ENCODE peak calls at places on chromosomes 11 and 22, in nine cellular contexts. One of them, this sample, is unnamed.

GRCh38 chr11:44893250-44894216 is 57.1 kb downstream of the TP53I11 start:
- DNase-seq in stomach: no peak
- DNase-seq in neuronal stem cell: no peak
- DNase-seq in substantia nigra: peak
- DNase-seq in caudate nucleus: no peak
- DNase-seq in AG04450: no peak
- DNase-seq in Karpas-422: no peak
- DNase-seq in CD8-positive, alpha-beta memory T cell: no peak
- DNase-seq in adrenal gland: peak
- DNase-seq in this sample: no peak

GRCh38 chr11:10719616-10720015 is 26.1 kb upstream of the IRAG1 start:
- DNase-seq in adrenal gland: no peak
- DNase-seq in stomach: no peak
- DNase-seq in substantia nigra: no peak
- DNase-seq in Karpas-422: no peak
- DNase-seq in CD8-positive, alpha-beta memory T cell: no peak
- DNase-seq in AG04450: no peak
- DNase-seq in neuronal stem cell: no peak
- DNase-seq in caudate nucleus: no peak
- DNase-seq in this sample: no peak

GRCh38 chr11:64146036-64146943 is 19.6 kb downstream of the MACROD1 start:
- DNase-seq in substantia nigra: peak
- DNase-seq in stomach: peak
- DNase-seq in AG04450: no peak
- DNase-seq in adrenal gland: peak
- DNase-seq in Karpas-422: peak
- DNase-seq in CD8-positive, alpha-beta memory T cell: peak
- DNase-seq in caudate nucleus: no peak
- DNase-seq in neuronal stem cell: no peak
- DNase-seq in this sample: no peak

GRCh38 chr11:26929806-26930517 is 64.0 kb upstream of the FIBIN start:
- DNase-seq in Karpas-422: no peak
- DNase-seq in CD8-positive, alpha-beta memory T cell: no peak
- DNase-seq in substantia nigra: no peak
- DNase-seq in stomach: no peak
- DNase-seq in neuronal stem cell: no peak
- DNase-seq in adrenal gland: no peak
- DNase-seq in caudate nucleus: no peak
- DNase-seq in AG04450: no peak
- DNase-seq in this sample: no peak

GRCh38 chr11:84212467-84213390 is 926.6 kb upstream of the CCDC90B start:
- DNase-seq in substantia nigra: no peak
- DNase-seq in neuronal stem cell: no peak
- DNase-seq in AG04450: no peak
- DNase-seq in caudate nucleus: no peak
- DNase-seq in CD8-positive, alpha-beta memory T cell: no peak
- DNase-seq in stomach: no peak
- DNase-seq in adrenal gland: no peak
- DNase-seq in Karpas-422: no peak
- DNase-seq in this sample: no peak

GRCh38 chr11:955154-956049 is 29.7 kb downstream of the AP2A2 start:
- DNase-seq in caudate nucleus: no peak
- DNase-seq in neuronal stem cell: no peak
- DNase-seq in AG04450: no peak
- DNase-seq in Karpas-422: no peak
- DNase-seq in CD8-positive, alpha-beta memory T cell: no peak
- DNase-seq in stomach: no peak
- DNase-seq in substantia nigra: no peak
- DNase-seq in adrenal gland: no peak
- DNase-seq in this sample: no peak

GRCh38 chr22:39558254-39558727 is 12.3 kb upstream of the CACNA1I start:
- DNase-seq in CD8-positive, alpha-beta memory T cell: no peak
- DNase-seq in caudate nucleus: no peak
- DNase-seq in adrenal gland: no peak
- DNase-seq in Karpas-422: no peak
- DNase-seq in neuronal stem cell: no peak
- DNase-seq in substantia nigra: no peak
- DNase-seq in AG04450: no peak
- DNase-seq in stomach: no peak
- DNase-seq in this sample: no peak

GRCh38 chr11:102794382-102794781 is 3.6 kb downstream of the MMP1 start:
- DNase-seq in substantia nigra: no peak
- DNase-seq in Karpas-422: peak
- DNase-seq in CD8-positive, alpha-beta memory T cell: no peak
- DNase-seq in neuronal stem cell: no peak
- DNase-seq in stomach: no peak
- DNase-seq in AG04450: no peak
- DNase-seq in caudate nucleus: no peak
- DNase-seq in adrenal gland: no peak
- DNase-seq in this sample: no peak

GRCh38 chr11:9251306-9251705 is 13.8 kb downstream of the DENND5A start:
- DNase-seq in substantia nigra: no peak
- DNase-seq in adrenal gland: no peak
- DNase-seq in Karpas-422: no peak
- DNase-seq in AG04450: no peak
- DNase-seq in stomach: no peak
- DNase-seq in neuronal stem cell: no peak
- DNase-seq in caudate nucleus: no peak
- DNase-seq in CD8-positive, alpha-beta memory T cell: no peak
- DNase-seq in this sample: no peak

GRCh38 chr11:23288001-23288783 is 427.9 kb upstream of the CCDC179 start:
- DNase-seq in substantia nigra: no peak
- DNase-seq in adrenal gland: no peak
- DNase-seq in caudate nucleus: no peak
- DNase-seq in Karpas-422: no peak
- DNase-seq in CD8-positive, alpha-beta memory T cell: no peak
- DNase-seq in AG04450: peak
- DNase-seq in stomach: no peak
- DNase-seq in neuronal stem cell: no peak
- DNase-seq in this sample: peak

GRCh38 chr11:79428406-79428805 is 12.4 kb downstream of the TENM4 start:
- DNase-seq in AG04450: no peak
- DNase-seq in CD8-positive, alpha-beta memory T cell: no peak
- DNase-seq in stomach: no peak
- DNase-seq in Karpas-422: no peak
- DNase-seq in substantia nigra: no peak
- DNase-seq in caudate nucleus: no peak
- DNase-seq in adrenal gland: peak
- DNase-seq in neuronal stem cell: no peak
- DNase-seq in this sample: no peak

GRCh38 chr11:129785383-129786111 is 30.1 kb upstream of the TMEM45B start:
- DNase-seq in stomach: no peak
- DNase-seq in caudate nucleus: no peak
- DNase-seq in adrenal gland: no peak
- DNase-seq in neuronal stem cell: no peak
- DNase-seq in AG04450: no peak
- DNase-seq in substantia nigra: no peak
- DNase-seq in CD8-positive, alpha-beta memory T cell: no peak
- DNase-seq in Karpas-422: no peak
- DNase-seq in this sample: no peak

GRCh38 chr11:73404048-73404447 is 27.8 kb downstream of the RELT start:
- DNase-seq in caudate nucleus: no peak
- DNase-seq in AG04450: no peak
- DNase-seq in neuronal stem cell: no peak
- DNase-seq in adrenal gland: peak
- DNase-seq in Karpas-422: no peak
- DNase-seq in CD8-positive, alpha-beta memory T cell: no peak
- DNase-seq in substantia nigra: peak
- DNase-seq in stomach: peak
- DNase-seq in this sample: no peak

GRCh38 chr11:126655807-126656128 is 300.3 kb downstream of the ST3GAL4 start:
- DNase-seq in Karpas-422: no peak
- DNase-seq in CD8-positive, alpha-beta memory T cell: no peak
- DNase-seq in adrenal gland: no peak
- DNase-seq in neuronal stem cell: no peak
- DNase-seq in substantia nigra: no peak
- DNase-seq in AG04450: no peak
- DNase-seq in stomach: no peak
- DNase-seq in caudate nucleus: no peak
- DNase-seq in this sample: no peak

GRCh38 chr11:109435121-109435742 is 13.2 kb downstream of the C11orf87 start:
- DNase-seq in AG04450: no peak
- DNase-seq in substantia nigra: no peak
- DNase-seq in stomach: no peak
- DNase-seq in Karpas-422: no peak
- DNase-seq in adrenal gland: no peak
- DNase-seq in neuronal stem cell: no peak
- DNase-seq in CD8-positive, alpha-beta memory T cell: no peak
- DNase-seq in caudate nucleus: no peak
- DNase-seq in this sample: peak

GRCh38 chr11:35343033-35343598 is 76.2 kb downstream of the SLC1A2 start:
- DNase-seq in caudate nucleus: no peak
- DNase-seq in CD8-positive, alpha-beta memory T cell: no peak
- DNase-seq in neuronal stem cell: no peak
- DNase-seq in Karpas-422: no peak
- DNase-seq in adrenal gland: no peak
- DNase-seq in substantia nigra: no peak
- DNase-seq in stomach: no peak
- DNase-seq in AG04450: no peak
- DNase-seq in this sample: no peak

GRCh38 chr11:72239296-72239848 is 4.6 kb downstream of the PHOX2A start:
- DNase-seq in Karpas-422: peak
- DNase-seq in neuronal stem cell: no peak
- DNase-seq in substantia nigra: peak
- DNase-seq in AG04450: no peak
- DNase-seq in caudate nucleus: no peak
- DNase-seq in adrenal gland: peak
- DNase-seq in CD8-positive, alpha-beta memory T cell: peak
- DNase-seq in stomach: no peak
- DNase-seq in this sample: no peak

GRCh38 chr11:65766535-65766934 is 14.2 kb downstream of the AP5B1 start:
- DNase-seq in CD8-positive, alpha-beta memory T cell: no peak
- DNase-seq in adrenal gland: no peak
- DNase-seq in neuronal stem cell: no peak
- DNase-seq in substantia nigra: no peak
- DNase-seq in AG04450: no peak
- DNase-seq in Karpas-422: no peak
- DNase-seq in caudate nucleus: no peak
- DNase-seq in stomach: no peak
- DNase-seq in this sample: no peak

DNA sequence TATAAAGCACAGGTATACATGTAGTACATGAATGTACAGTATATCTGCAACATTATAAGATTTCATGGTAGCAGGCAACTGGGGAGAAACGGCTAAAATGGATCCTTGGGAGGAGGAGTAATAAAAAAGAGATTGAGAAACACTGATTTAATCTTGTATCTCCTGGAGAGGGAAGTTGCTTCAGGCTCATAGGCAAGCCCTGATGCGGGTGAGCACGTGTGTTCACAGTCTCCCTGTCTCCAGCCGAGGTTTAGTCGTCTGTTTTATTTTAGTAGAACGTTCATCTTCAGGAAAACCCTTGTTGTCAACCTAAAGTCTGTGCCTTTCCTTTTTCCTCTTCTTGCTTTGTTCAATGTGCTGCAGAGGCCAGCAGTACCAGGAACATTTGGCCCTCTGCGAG is 21.8 kb upstream of the SLC25A18 start:
- DNase-seq in CD8-positive, alpha-beta memory T cell: no peak
- DNase-seq in substantia nigra: no peak
- DNase-seq in Karpas-422: no peak
- DNase-seq in neuronal stem cell: no peak
- DNase-seq in stomach: no peak
- DNase-seq in adrenal gland: no peak
- DNase-seq in caudate nucleus: no peak
- DNase-seq in AG04450: no peak
- DNase-seq in this sample: no peak
- H3K27ac ChIP-seq in CD8-positive, alpha-beta memory T cell: no peak
- H3K27ac ChIP-seq in substantia nigra: no peak
- H3K27ac ChIP-seq in Karpas-422: no peak
- H3K27ac ChIP-seq in neuronal stem cell: no peak
- H3K27ac ChIP-seq in stomach: no peak
- H3K27ac ChIP-seq in adrenal gland: no peak
- H3K27ac ChIP-seq in caudate nucleus: no peak
- H3K27ac ChIP-seq in AG04450: no peak
- H3K27ac ChIP-seq in this sample: no peak

DNA sequence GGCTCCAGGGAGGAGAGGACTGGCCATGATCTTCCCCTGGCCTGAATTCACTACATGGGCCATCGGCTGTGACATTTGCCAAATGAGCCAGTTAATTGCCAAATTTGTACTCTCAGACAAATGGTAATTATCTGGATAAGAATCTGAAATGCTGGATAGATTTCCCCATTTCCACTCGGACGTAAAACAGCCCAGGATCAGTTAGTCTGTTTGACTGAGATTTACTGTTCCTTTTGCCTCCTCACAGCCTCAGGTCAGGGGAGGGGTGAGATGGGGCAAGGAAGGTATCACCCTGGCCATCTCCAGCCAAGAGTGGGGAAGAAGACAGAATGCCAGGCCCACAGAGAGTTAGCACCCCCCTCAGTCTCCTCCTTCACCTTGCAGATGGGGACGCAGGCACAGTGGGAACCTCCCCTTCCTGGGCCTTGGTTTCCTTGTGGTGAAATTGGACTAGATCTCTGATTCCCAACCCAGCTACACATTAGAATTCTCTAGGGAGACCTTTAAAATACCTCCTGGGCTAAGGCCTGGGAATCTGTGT is 5.2 kb downstream of the TRIM29 start:
- DNase-seq in AG04450: no peak
- DNase-seq in caudate nucleus: no peak
- DNase-seq in Karpas-422: no peak
- DNase-seq in substantia nigra: no peak
- DNase-seq in CD8-positive, alpha-beta memory T cell: no peak
- DNase-seq in stomach: no peak
- DNase-seq in neuronal stem cell: no peak
- DNase-seq in adrenal gland: no peak
- DNase-seq in this sample: no peak
- H3K27ac ChIP-seq in AG04450: no peak
- H3K27ac ChIP-seq in caudate nucleus: no peak
- H3K27ac ChIP-seq in Karpas-422: no peak
- H3K27ac ChIP-seq in substantia nigra: no peak
- H3K27ac ChIP-seq in CD8-positive, alpha-beta memory T cell: no peak
- H3K27ac ChIP-seq in stomach: no peak
- H3K27ac ChIP-seq in neuronal stem cell: no peak
- H3K27ac ChIP-seq in adrenal gland: no peak
- H3K27ac ChIP-seq in this sample: peak

GRCh38 chr22:44201556-44202129 is 20.9 kb downstream of the PARVG start:
- DNase-seq in stomach: no peak
- DNase-seq in Karpas-422: no peak
- DNase-seq in adrenal gland: peak
- DNase-seq in CD8-positive, alpha-beta memory T cell: peak
- DNase-seq in substantia nigra: no peak
- DNase-seq in neuronal stem cell: no peak
- DNase-seq in caudate nucleus: no peak
- DNase-seq in AG04450: no peak
- DNase-seq in this sample: no peak
- H3K27ac ChIP-seq in stomach: no peak
- H3K27ac ChIP-seq in Karpas-422: no peak
- H3K27ac ChIP-seq in adrenal gland: no peak
- H3K27ac ChIP-seq in CD8-positive, alpha-beta memory T cell: no peak
- H3K27ac ChIP-seq in substantia nigra: no peak
- H3K27ac ChIP-seq in neuronal stem cell: no peak
- H3K27ac ChIP-seq in caudate nucleus: no peak
- H3K27ac ChIP-seq in AG04450: peak
- H3K27ac ChIP-seq in this sample: no peak

DNA sequence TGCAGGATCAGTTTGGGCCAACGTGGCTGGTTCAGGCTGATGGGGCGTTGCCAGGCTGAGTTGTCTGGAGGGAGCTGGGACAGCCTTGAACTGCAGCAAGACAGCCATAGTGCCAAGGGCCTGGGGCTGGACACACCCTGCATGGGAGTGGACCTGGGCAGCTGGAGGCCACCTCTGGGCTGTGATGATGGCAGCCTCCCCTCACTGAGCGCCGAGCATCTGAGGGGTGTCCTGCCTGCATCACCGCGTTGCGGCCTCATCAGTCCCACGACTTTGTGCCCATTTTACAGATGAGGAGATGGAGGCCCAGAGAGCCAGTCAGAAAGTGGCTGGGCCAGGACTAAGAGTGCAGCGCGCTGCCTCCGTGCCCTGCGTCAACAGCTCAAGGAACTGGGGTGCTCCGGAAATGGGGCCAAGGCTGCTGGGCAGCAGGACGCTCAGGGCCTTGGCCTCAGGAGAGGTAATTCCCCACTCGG is 590 bp upstream of the TSPO start:
- DNase-seq in caudate nucleus: no peak
- DNase-seq in CD8-positive, alpha-beta memory T cell: no peak
- DNase-seq in stomach: no peak
- DNase-seq in adrenal gland: peak
- DNase-seq in AG04450: no peak
- DNase-seq in Karpas-422: no peak
- DNase-seq in substantia nigra: no peak
- DNase-seq in neuronal stem cell: no peak
- DNase-seq in this sample: no peak
- H3K27ac ChIP-seq in caudate nucleus: peak
- H3K27ac ChIP-seq in CD8-positive, alpha-beta memory T cell: peak
- H3K27ac ChIP-seq in stomach: peak
- H3K27ac ChIP-seq in adrenal gland: peak
- H3K27ac ChIP-seq in AG04450: no peak
- H3K27ac ChIP-seq in Karpas-422: no peak
- H3K27ac ChIP-seq in substantia nigra: peak
- H3K27ac ChIP-seq in neuronal stem cell: no peak
- H3K27ac ChIP-seq in this sample: peak